ENCODE peak calls at places on chromosomes 16 and 17, in four cellular contexts. One of them, this sample, is unnamed.

GRCh38 chr17:80780381-80781187 is 211.1 kb upstream of the CHMP6 start:
- DNase-seq in GM12878: peak; percentile 61
- DNase-seq in K562: no peak
- DNase-seq in HepG2: no peak
- DNase-seq in this sample: no peak

GRCh38 chr16:85415196-85415988 is 197.7 kb upstream of the GSE1 start:
- DNase-seq in K562: no peak
- DNase-seq in GM12878: no peak
- DNase-seq in HepG2: no peak
- DNase-seq in this sample: no peak

GRCh38 chr16:68993885-68994284 is 111.6 kb upstream of the HAS3 start:
- DNase-seq in GM12878: no peak
- DNase-seq in HepG2: peak; percentile 82
- DNase-seq in K562: no peak
- DNase-seq in this sample: no peak

GRCh38 chr17:29640413-29640812 is 17.7 kb upstream of the CORO6 start:
- DNase-seq in HepG2: no peak
- DNase-seq in GM12878: no peak
- DNase-seq in K562: no peak
- DNase-seq in this sample: no peak

GRCh38 chr16:19499481-19499880 is 22.4 kb downstream of the GDE1 start:
- DNase-seq in K562: no peak
- DNase-seq in HepG2: no peak
- DNase-seq in GM12878: no peak
- DNase-seq in this sample: no peak

GRCh38 chr16:54808890-54809289 is 121.8 kb upstream of the IRX5 start:
- DNase-seq in K562: no peak
- DNase-seq in GM12878: no peak
- DNase-seq in HepG2: no peak
- DNase-seq in this sample: no peak

GRCh38 chr16:89407282-89407924 is 83.0 kb downstream of the ANKRD11 start:
- DNase-seq in HepG2: no peak
- DNase-seq in K562: no peak
- DNase-seq in GM12878: no peak
- DNase-seq in this sample: no peak

GRCh38 chr16:84633622-84634021 is 14.7 kb upstream of the KLHL36 start:
- DNase-seq in K562: no peak
- DNase-seq in HepG2: no peak
- DNase-seq in GM12878: no peak
- DNase-seq in this sample: no peak

GRCh38 chr17:58335061-58335731 is 6.6 kb upstream of the TSPOAP1 start:
- DNase-seq in GM12878: no peak
- DNase-seq in K562: peak; percentile 64
- DNase-seq in HepG2: no peak
- DNase-seq in this sample: no peak

GRCh38 chr17:2084129-2084765 is 29.3 kb downstream of the HIC1 start:
- DNase-seq in GM12878: no peak
- DNase-seq in K562: peak; percentile 63
- DNase-seq in HepG2: no peak
- DNase-seq in this sample: no peak

GRCh38 chr17:31722251-31723056 is 136.6 kb downstream of the COPRS start:
- DNase-seq in HepG2: no peak
- DNase-seq in GM12878: no peak
- DNase-seq in K562: no peak
- DNase-seq in this sample: no peak

GRCh38 chr16:86029131-86029741 is 130.3 kb downstream of the IRF8 start:
- DNase-seq in GM12878: no peak
- DNase-seq in K562: no peak
- DNase-seq in HepG2: no peak
- DNase-seq in this sample: no peak

GRCh38 chr16:53034306-53034705 is 18.4 kb downstream of the CHD9NB start:
- DNase-seq in K562: no peak
- DNase-seq in GM12878: no peak
- DNase-seq in HepG2: no peak
- DNase-seq in this sample: no peak

GRCh38 chr17:3986270-3986938 is 22.2 kb upstream of the ATP2A3 start:
- DNase-seq in GM12878: no peak
- DNase-seq in HepG2: no peak
- DNase-seq in K562: no peak
- DNase-seq in this sample: no peak

DNA sequence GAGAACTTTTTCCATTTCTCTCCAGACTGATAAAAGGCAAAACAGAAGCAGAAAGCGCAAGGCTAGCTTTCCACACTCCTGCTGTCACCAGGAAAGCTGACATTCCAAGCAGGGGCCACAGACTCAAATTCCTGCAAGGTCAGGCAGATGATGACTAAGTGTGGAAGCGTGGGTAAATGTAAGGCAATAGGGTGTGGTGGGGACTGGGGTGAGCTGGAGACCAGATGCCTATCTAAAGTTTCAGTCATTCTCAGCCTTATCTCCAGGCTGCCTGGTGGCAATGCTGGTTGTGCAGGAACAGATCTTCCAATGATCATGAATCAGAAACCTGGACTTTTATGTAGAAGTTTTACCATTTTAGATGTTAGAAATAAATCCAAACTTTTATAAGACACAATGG is 224.1 kb downstream of the GSG1L start:
- DNase-seq in K562: peak; percentile 9
- DNase-seq in GM12878: no peak
- DNase-seq in HepG2: no peak
- DNase-seq in this sample: no peak
- TF ChIP-seq ZBTB33 in K562: no peak
- TF ChIP-seq ZBTB33 in GM12878: no peak
- TF ChIP-seq ZBTB33 in HepG2: no peak
- TF ChIP-seq ZBTB33 in this sample: no peak

DNA sequence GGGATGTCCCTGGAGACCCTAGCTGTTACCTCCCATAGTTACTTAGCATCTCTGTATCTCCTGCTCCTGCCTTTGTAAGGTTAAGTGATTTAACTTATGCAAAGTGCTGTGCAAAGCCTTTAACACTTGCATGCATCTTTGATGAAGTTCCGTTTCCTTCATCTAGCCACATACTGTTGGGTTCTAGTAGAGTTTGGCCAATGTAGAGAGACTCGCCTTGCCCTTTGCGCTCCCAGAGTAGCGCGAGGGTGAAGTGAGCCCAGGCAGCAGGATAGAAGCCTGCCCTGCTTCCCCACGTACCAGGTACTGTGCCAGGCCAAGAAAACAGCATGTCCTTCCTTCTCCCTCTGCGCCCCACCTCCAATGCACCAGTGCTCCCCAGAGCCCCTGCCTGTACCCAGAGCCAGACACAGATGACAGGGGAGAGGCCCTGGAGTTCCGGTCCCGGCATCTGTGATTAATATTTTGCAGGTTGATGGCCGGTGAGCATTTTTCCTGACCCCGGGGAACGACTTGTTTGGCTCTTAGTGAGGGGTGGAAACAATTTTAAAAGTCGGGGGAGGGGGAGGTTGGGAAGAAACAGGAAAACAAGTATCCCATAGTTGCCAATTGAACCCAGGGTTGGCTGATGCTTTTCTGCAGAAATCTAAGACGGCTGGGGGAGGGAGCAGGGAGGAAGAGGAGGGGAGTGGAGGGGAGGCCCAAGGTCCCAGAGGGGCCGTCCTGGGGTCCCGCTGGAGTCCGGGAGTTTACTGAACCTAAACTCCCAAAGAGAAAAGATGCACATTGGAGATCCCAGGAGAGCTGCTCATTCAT is 13.1 kb upstream of the CDC42EP4 start:
- DNase-seq in GM12878: no peak
- DNase-seq in HepG2: no peak
- DNase-seq in K562: no peak
- DNase-seq in this sample: no peak
- TF ChIP-seq CEBPB in GM12878: no peak
- TF ChIP-seq CEBPB in HepG2: no peak
- TF ChIP-seq CEBPB in K562: no peak
- TF ChIP-seq CEBPB in this sample: no peak

DNA sequence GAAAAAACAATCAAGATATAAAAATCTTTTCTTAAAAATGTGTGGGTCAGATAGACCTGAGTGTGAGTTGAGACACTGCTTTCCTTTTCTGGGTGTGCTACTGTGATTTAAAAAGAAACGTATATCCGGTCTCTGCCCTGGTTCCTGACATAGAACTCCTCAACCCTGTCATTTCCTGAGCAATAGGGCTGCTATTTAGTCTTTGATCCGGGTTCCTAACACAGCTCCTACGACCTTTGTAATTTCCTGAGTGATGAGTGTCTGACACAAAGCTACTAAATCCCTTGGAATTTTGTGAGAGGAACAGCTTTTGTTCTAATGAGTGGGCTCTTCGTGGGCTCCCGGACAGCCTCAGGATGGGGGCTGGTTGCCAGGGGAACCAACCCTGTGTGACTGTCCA is 93.9 kb upstream of the FA2H start:
- DNase-seq in K562: no peak
- DNase-seq in GM12878: no peak
- DNase-seq in HepG2: peak; percentile 76
- DNase-seq in this sample: no peak
- TF ChIP-seq ZBTB33 in K562: no peak
- TF ChIP-seq ZBTB33 in GM12878: no peak
- TF ChIP-seq ZBTB33 in HepG2: no peak
- TF ChIP-seq ZBTB33 in this sample: no peak

GRCh38 chr17:48497103-48497502 is 33.7 kb downstream of the HOXB1 start:
- DNase-seq in HepG2: no peak
- DNase-seq in GM12878: no peak
- DNase-seq in K562: no peak
- DNase-seq in this sample: no peak
- TF ChIP-seq CEBPB in HepG2: no peak
- TF ChIP-seq CEBPB in GM12878: no peak
- TF ChIP-seq CEBPB in K562: no peak
- TF ChIP-seq CEBPB in this sample: no peak

GRCh38 chr16:72015124-72015523 is 6.6 kb downstream of the DHODH start:
- DNase-seq in HepG2: no peak
- DNase-seq in K562: no peak
- DNase-seq in GM12878: no peak
- DNase-seq in this sample: no peak

GRCh38 chr16:72013888-72014538 is 5.5 kb downstream of the DHODH start:
- DNase-seq in HepG2: no peak
- DNase-seq in GM12878: no peak
- DNase-seq in K562: peak; percentile 90
- DNase-seq in this sample: no peak

GRCh38 chr16:72014675-72015074 is 6.1 kb downstream of the DHODH start:
- DNase-seq in HepG2: no peak
- DNase-seq in K562: no peak
- DNase-seq in GM12878: no peak
- DNase-seq in this sample: no peak

GRCh38 chr16:72013389-72013788 is 4.8 kb downstream of the DHODH start:
- DNase-seq in K562: peak; percentile 38
- DNase-seq in GM12878: no peak
- DNase-seq in HepG2: no peak
- DNase-seq in this sample: no peak

GRCh38 chr16:72012607-72013006 is 4.1 kb downstream of the DHODH start:
- DNase-seq in K562: peak; percentile 30
- DNase-seq in GM12878: no peak
- DNase-seq in HepG2: no peak
- DNase-seq in this sample: no peak
- TF ChIP-seq ZBTB33 in K562: no peak
- TF ChIP-seq ZBTB33 in GM12878: no peak
- TF ChIP-seq ZBTB33 in HepG2: no peak
- TF ChIP-seq ZBTB33 in this sample: no peak

DNA sequence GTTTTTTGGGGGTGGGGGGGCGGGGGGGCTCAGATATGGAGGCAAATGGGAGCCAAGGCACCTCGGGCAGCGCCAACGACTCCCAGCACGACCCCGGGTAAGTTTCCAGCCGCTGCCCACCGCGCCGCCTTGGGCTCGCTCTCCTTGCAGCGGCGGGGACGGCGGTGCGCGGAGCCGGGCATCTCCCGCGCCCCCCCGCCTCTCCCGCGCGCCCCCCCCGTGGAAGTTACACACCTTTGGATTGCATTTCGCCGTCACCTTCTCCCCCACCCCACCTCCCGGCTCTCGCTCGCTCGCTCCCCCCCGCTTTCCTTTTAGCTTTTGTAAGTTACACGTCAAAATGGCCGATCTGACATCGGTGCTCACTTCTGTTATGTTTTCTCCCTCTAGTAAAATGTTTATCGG is 387 bp downstream of the MSI2 start:
- DNase-seq in HepG2: no peak
- DNase-seq in K562: peak; percentile 51
- DNase-seq in GM12878: no peak
- DNase-seq in this sample: no peak
- TF ChIP-seq CEBPB in HepG2: no peak
- TF ChIP-seq CEBPB in K562: no peak
- TF ChIP-seq CEBPB in GM12878: no peak
- TF ChIP-seq CEBPB in this sample: no peak